ENCODE peak calls at places on chromosome 6, in eight cellular contexts. I, U, L, T, R, Q, X and K are unnamed samples.

GRCh38 chr6:22343864-22344263 is 47.0 kb upstream of the PRL start:
- DNase-seq in I (no peak), U (no peak), L (no peak), T (peak), R (no peak), Q (no peak), X (no peak), K (no peak)

GRCh38 chr6:154070657-154071056 is 31.6 kb downstream of the OPRM1 start:
- DNase-seq in I (no peak), U (no peak), L (no peak), T (no peak), R (no peak), Q (no peak), X (no peak), K (no peak)

GRCh38 chr6:46773201-46773855 is 19.9 kb upstream of the MEP1A start:
- DNase-seq in I (no peak), U (no peak), L (no peak), T (no peak), R (no peak), Q (no peak), X (no peak), K (no peak)

GRCh38 chr6:117469356-117469755 is 13.1 kb upstream of the DCBLD1 start:
- DNase-seq in I (no peak), U (no peak), L (no peak), T (no peak), R (no peak), Q (no peak), X (no peak), K (no peak)

GRCh38 chr6:80508885-80509630 is 402.6 kb downstream of the BCKDHB start:
- DNase-seq in I (no peak), U (no peak), L (no peak), T (no peak), R (no peak), Q (no peak), X (no peak), K (peak)

GRCh38 chr6:106913111-106913510 is 61.4 kb downstream of the CD24 start:
- DNase-seq in I (no peak), U (no peak), L (no peak), T (no peak), R (no peak), Q (no peak), X (no peak), K (no peak)

GRCh38 chr6:50610562-50610961 is 102.8 kb upstream of the TFAP2D start:
- DNase-seq in I (no peak), U (no peak), L (peak), T (no peak), R (no peak), Q (no peak), X (no peak), K (no peak)

GRCh38 chr6:3360727-3361045 is 96.2 kb downstream of the SLC22A23 start:
- DNase-seq in I (no peak), U (no peak), L (no peak), T (no peak), R (no peak), Q (no peak), X (no peak), K (no peak)

GRCh38 chr6:108170607-108171290 is 4.9 kb downstream of the NR2E1 start:
- DNase-seq in I (no peak), U (no peak), L (no peak), T (peak), R (no peak), Q (no peak), X (no peak), K (no peak)